ENCODE peak calls at places on chromosomes 13 and 19, in five cellular contexts. One of them, this sample, is unnamed.

GRCh38 chr13:72754111-72754510 is 26.4 kb downstream of the BORA start:
- DNase-seq in transverse colon: no peak
- DNase-seq in body of pancreas: no peak
- DNase-seq in HepG2: no peak
- DNase-seq in sigmoid colon: no peak
- DNase-seq in this sample: no peak

GRCh38 chr19:38917516-38917915 is 5.5 kb upstream of the CCER2 start:
- DNase-seq in sigmoid colon: no peak
- DNase-seq in transverse colon: no peak
- DNase-seq in body of pancreas: no peak
- DNase-seq in HepG2: no peak
- DNase-seq in this sample: no peak

GRCh38 chr13:24116103-24116502 is 44.4 kb upstream of the SPATA13 start:
- DNase-seq in body of pancreas: no peak
- DNase-seq in HepG2: no peak
- DNase-seq in sigmoid colon: no peak
- DNase-seq in transverse colon: no peak
- DNase-seq in this sample: no peak

GRCh38 chr13:59680429-59681024 is 483.2 kb downstream of the DIAPH3 start:
- DNase-seq in body of pancreas: no peak
- DNase-seq in HepG2: no peak
- DNase-seq in sigmoid colon: no peak
- DNase-seq in transverse colon: no peak
- DNase-seq in this sample: no peak

GRCh38 chr13:33479066-33479465 is 193.5 kb upstream of the STARD13 start:
- DNase-seq in HepG2: no peak
- DNase-seq in sigmoid colon: no peak
- DNase-seq in transverse colon: no peak
- DNase-seq in body of pancreas: no peak
- DNase-seq in this sample: no peak

GRCh38 chr13:64639206-64639605 is 2590.9 kb downstream of the PCDH9 start:
- DNase-seq in HepG2: no peak
- DNase-seq in body of pancreas: no peak
- DNase-seq in transverse colon: no peak
- DNase-seq in sigmoid colon: no peak
- DNase-seq in this sample: no peak

GRCh38 chr13:75717525-75717924 is 81.4 kb downstream of the LMO7 start:
- DNase-seq in sigmoid colon: no peak
- DNase-seq in body of pancreas: no peak
- DNase-seq in HepG2: no peak
- DNase-seq in transverse colon: no peak
- DNase-seq in this sample: no peak

GRCh38 chr13:95136638-95137037 is 164.6 kb downstream of the ABCC4 start:
- DNase-seq in HepG2: no peak
- DNase-seq in transverse colon: no peak
- DNase-seq in body of pancreas: peak; percentile 61
- DNase-seq in sigmoid colon: no peak
- DNase-seq in this sample: peak; percentile 46

GRCh38 chr13:74040200-74040599 is 94.0 kb downstream of the KLF12 start:
- DNase-seq in HepG2: peak; percentile 49
- DNase-seq in body of pancreas: peak; percentile 47
- DNase-seq in transverse colon: peak; percentile 41
- DNase-seq in sigmoid colon: no peak
- DNase-seq in this sample: no peak

GRCh38 chr19:30817965-30818364 is 445.8 kb downstream of the ZNF536 start:
- DNase-seq in transverse colon: no peak
- DNase-seq in HepG2: peak; percentile 38
- DNase-seq in body of pancreas: no peak
- DNase-seq in sigmoid colon: no peak
- DNase-seq in this sample: no peak

DNA sequence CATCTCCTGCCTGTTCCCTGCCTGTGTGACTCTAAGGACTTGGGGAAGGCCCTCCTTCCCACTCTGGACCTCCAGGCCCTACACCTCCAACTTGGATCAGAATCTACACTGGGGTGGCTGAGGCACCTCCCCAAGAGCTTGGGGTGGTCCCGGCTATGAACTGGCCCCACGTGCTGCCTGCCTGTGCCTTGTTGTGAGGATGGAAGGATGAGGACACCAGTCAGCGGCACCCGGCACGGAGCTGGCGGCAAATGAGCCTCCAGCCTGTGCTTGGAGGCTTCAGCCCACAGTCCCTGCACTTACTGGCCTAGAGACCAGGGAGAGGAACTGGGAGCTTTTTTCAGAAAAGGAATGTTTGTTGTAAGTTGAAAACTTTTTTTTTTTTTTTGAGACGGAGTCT is 8.5 kb downstream of the AKAP8 start:
- DNase-seq in body of pancreas: no peak
- DNase-seq in sigmoid colon: no peak
- DNase-seq in HepG2: no peak
- DNase-seq in transverse colon: no peak
- DNase-seq in this sample: no peak
- H3K36me3 ChIP-seq in body of pancreas: peaks cover 38% of the 10 kb centered on the region
- H3K36me3 ChIP-seq in sigmoid colon: peaks cover 80% of the 10 kb centered on the region
- H3K36me3 ChIP-seq in HepG2: peaks cover 35% of the 10 kb centered on the region
- H3K36me3 ChIP-seq in transverse colon: peaks cover 53% of the 10 kb centered on the region
- H3K36me3 ChIP-seq in this sample: peaks cover 66% of the 10 kb centered on the region

GRCh38 chr19:12788025-12788681 is 3.1 kb upstream of the JUNB start:
- DNase-seq in sigmoid colon: no peak
- DNase-seq in body of pancreas: no peak
- DNase-seq in transverse colon: no peak
- DNase-seq in HepG2: no peak
- DNase-seq in this sample: no peak

GRCh38 chr19:12787458-12787857 is 3.8 kb upstream of the JUNB start:
- DNase-seq in transverse colon: no peak
- DNase-seq in sigmoid colon: no peak
- DNase-seq in HepG2: no peak
- DNase-seq in body of pancreas: no peak
- DNase-seq in this sample: no peak

GRCh38 chr19:12789904-12790619 is 1.2 kb upstream of the JUNB start:
- DNase-seq in sigmoid colon: peak; percentile 99
- DNase-seq in body of pancreas: peak; percentile 96
- DNase-seq in HepG2: peak; percentile 87
- DNase-seq in transverse colon: peak; percentile 97
- DNase-seq in this sample: peak; percentile 98

GRCh38 chr19:12789098-12789903 is 2.0 kb upstream of the JUNB start:
- DNase-seq in transverse colon: no peak
- DNase-seq in HepG2: no peak
- DNase-seq in body of pancreas: no peak
- DNase-seq in sigmoid colon: no peak
- DNase-seq in this sample: no peak

DNA sequence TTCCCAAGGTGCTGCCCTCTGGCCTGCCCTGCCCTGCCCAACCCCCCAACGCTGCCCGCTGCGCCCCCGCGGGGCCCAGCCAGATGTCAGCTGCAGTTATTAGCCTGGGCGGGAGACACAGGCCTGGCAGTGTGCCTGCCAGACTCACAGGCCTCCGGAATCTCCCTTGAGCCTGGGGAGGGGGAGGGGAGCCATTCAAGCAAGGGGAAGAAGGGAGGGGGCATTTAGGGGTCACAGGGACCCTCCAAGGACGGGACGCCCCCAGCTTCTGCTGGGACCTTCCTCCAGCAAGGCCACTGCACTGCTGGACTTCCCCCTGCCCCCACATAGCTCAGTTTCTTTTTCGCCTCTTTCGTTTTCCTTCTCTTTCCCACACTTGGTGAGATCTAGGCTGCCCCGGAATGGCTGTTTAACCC is 2.6 kb upstream of the JUNB start:
- DNase-seq in sigmoid colon: peak; percentile 94
- DNase-seq in transverse colon: peak; percentile 89
- DNase-seq in body of pancreas: peak; percentile 89
- DNase-seq in HepG2: peak; percentile 41
- DNase-seq in this sample: peak; percentile 91
- H3K4me3 ChIP-seq in sigmoid colon: peak overlapping the region; percentile 39
- H3K4me3 ChIP-seq in transverse colon: peak overlapping the region; percentile 84
- H3K4me3 ChIP-seq in body of pancreas: no peak overlapping the region
- H3K4me3 ChIP-seq in HepG2: peak overlapping the region; percentile 39
- H3K4me3 ChIP-seq in this sample: peak overlapping the region; percentile 84

DNA sequence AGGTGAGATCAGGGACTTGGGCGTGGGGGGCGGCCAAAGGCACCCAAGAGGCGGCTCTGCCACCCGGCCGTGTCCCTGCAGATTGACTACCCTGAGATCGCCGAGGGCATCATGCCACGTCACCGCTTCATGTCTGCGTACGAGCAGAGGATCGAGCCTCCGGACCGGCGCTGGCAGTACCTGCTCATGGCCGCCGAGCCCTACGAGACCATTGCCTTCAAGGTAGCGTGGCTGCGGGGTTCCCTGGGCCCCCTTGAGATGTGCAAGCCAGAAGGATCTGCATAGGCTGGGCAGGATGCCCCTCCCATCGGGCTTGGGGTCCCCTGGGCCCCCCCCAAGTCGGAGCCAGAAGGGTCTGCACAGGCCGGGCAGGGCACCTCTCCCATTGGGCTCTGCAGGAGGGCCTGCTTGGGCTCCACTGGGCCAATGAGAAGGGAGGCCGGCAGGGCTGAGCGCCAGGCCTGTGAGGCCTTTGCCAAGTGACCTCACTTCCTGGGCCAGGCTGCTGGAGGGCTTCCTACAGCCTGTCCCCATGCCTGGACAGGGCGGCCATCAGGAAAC is 2.2 kb upstream of the AMH start:
- DNase-seq in HepG2: no peak
- DNase-seq in body of pancreas: peak; percentile 62
- DNase-seq in transverse colon: no peak
- DNase-seq in sigmoid colon: no peak
- DNase-seq in this sample: peak; percentile 85
- TF ChIP-seq POLR2A in HepG2: no peak
- TF ChIP-seq POLR2A in body of pancreas: no peak
- TF ChIP-seq POLR2A in transverse colon: no peak
- TF ChIP-seq POLR2A in sigmoid colon: no peak
- TF ChIP-seq POLR2A in this sample: no peak

DNA sequence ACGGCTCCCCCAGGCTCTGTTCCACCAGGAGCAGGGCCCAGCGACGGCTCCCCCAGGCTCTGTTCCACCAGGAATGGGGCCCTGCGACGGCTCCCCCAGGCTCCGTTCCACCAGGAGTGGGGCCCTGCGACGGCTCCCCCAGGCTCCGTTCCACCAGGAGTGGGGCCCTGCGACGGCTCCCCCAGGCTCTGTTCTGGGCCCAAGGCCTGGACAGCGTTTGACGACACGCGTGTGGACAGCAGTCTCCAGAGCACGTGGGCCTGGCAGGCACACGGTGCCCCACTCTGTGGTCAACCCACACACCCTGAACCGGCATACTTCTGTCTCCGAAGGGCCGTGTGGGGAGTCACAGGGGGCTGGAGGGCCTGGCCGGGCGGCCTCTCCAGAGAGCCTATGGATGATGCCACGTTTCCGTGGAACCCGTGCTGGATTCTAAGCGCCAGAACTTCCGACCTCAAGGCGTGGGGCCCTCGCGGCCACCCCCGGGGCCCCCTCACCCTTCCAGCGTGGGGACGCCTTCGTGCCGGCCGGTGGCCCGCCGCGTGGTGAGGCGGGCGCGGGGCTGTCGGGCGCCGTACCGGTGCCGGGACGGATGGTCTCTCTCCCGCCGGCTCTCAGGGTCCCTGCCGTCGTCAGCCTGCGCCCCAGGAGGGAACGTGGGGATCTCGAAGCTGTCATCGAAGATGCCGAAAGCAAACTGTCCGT is 11.6 kb downstream of the FGF22 start:
- DNase-seq in sigmoid colon: no peak
- DNase-seq in transverse colon: no peak
- DNase-seq in body of pancreas: no peak
- DNase-seq in HepG2: no peak
- DNase-seq in this sample: peak; percentile 77
- H3K36me3 ChIP-seq in sigmoid colon: peaks cover 76% of the 10 kb centered on the region
- H3K36me3 ChIP-seq in transverse colon: peaks cover 39% of the 10 kb centered on the region
- H3K36me3 ChIP-seq in body of pancreas: peaks cover 19% of the 10 kb centered on the region
- H3K36me3 ChIP-seq in HepG2: peaks cover 34% of the 10 kb centered on the region
- H3K36me3 ChIP-seq in this sample: peaks cover 29% of the 10 kb centered on the region

GRCh38 chr19:2168619-2169424 is 5.1 kb downstream of the DOT1L start:
- DNase-seq in transverse colon: peak; percentile 94
- DNase-seq in HepG2: peak; percentile 99
- DNase-seq in sigmoid colon: peak; percentile 97
- DNase-seq in body of pancreas: peak; percentile 99
- DNase-seq in this sample: peak; percentile 98
- H3K4me3 ChIP-seq in transverse colon: no peak overlapping the region
- H3K4me3 ChIP-seq in HepG2: peak overlapping the region; percentile 36
- H3K4me3 ChIP-seq in sigmoid colon: no peak overlapping the region
- H3K4me3 ChIP-seq in body of pancreas: no peak overlapping the region
- H3K4me3 ChIP-seq in this sample: peak overlapping the region; percentile 24

GRCh38 chr19:5586300-5587070 is 18.7 kb upstream of the TINCR start:
- DNase-seq in transverse colon: no peak
- DNase-seq in body of pancreas: no peak
- DNase-seq in sigmoid colon: no peak
- DNase-seq in HepG2: no peak
- DNase-seq in this sample: no peak

GRCh38 chr19:5588906-5589676 is 21.3 kb upstream of the TINCR start:
- DNase-seq in sigmoid colon: no peak
- DNase-seq in HepG2: no peak
- DNase-seq in body of pancreas: no peak
- DNase-seq in transverse colon: no peak
- DNase-seq in this sample: no peak

GRCh38 chr19:5587071-5587455 is 19.3 kb upstream of the TINCR start:
- DNase-seq in transverse colon: no peak
- DNase-seq in HepG2: no peak
- DNase-seq in sigmoid colon: no peak
- DNase-seq in body of pancreas: no peak
- DNase-seq in this sample: no peak

GRCh38 chr19:5588441-5588840 is 20.7 kb upstream of the TINCR start:
- DNase-seq in body of pancreas: no peak
- DNase-seq in transverse colon: no peak
- DNase-seq in sigmoid colon: no peak
- DNase-seq in HepG2: no peak
- DNase-seq in this sample: no peak

DNA sequence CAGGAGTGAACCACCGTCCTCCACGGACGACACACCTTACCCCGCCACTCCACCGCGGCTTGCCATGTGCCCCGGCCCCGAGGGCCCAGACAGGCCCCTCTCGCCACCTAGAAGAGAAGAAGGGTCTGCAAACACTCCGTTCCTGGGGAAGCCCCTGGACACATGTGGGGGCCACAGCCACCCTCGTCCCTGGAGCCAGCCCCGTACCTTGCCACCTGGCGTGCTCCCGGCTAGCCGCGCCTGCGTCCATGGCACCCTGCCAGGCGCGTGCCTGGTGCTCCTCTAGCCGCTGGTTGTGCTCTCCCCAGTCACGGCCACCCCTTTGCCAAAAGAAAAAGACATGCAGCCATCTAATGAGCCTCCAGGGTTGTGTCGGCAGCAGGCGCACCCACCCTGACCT is 19.9 kb upstream of the TINCR start:
- DNase-seq in sigmoid colon: no peak
- DNase-seq in body of pancreas: no peak
- DNase-seq in transverse colon: no peak
- DNase-seq in HepG2: no peak
- DNase-seq in this sample: no peak
- TF ChIP-seq POLR2A in sigmoid colon: no peak
- TF ChIP-seq POLR2A in body of pancreas: no peak
- TF ChIP-seq POLR2A in transverse colon: no peak
- TF ChIP-seq POLR2A in HepG2: no peak
- TF ChIP-seq POLR2A in this sample: no peak